ENCODE peak calls at places on chromosomes 5 and 9, in six cellular contexts. U is NB4; C is KG1; E is stimulated activated naive CD4-positive, alpha-beta T cell; W is pancreas; M is retina. Q is an unnamed sample.

GRCh38 chr5:143433680-143434079 is 30.2 kb upstream of the NR3C1 start:
- DNase-seq in W (no peak), E (peak), M (no peak), C (no peak), U (no peak), Q (no peak)

GRCh38 chr5:54177058-54177457 is 133.3 kb downstream of the ARL15 start:
- DNase-seq in E (no peak), W (no peak), U (peak), C (no peak), M (no peak), Q (no peak)

GRCh38 chr5:10994088-10994986 is 233.3 kb upstream of the DAP start:
- DNase-seq in E (no peak), M (no peak), U (no peak), C (no peak), W (no peak), Q (no peak)

GRCh38 chr5:179878222-179879002 is 19.8 kb upstream of the MRNIP start:
- DNase-seq in W (no peak), U (no peak), C (no peak), E (no peak), M (no peak), Q (no peak)

GRCh38 chr5:128551476-128551875 is 13.4 kb upstream of the FBN2 start:
- DNase-seq in M (no peak), E (no peak), W (no peak), U (no peak), C (no peak), Q (no peak)

GRCh38 chr5:172800088-172800551 is 29.1 kb upstream of the DUSP1 start:
- DNase-seq in U (peak), W (no peak), E (no peak), M (no peak), C (no peak), Q (peak)

GRCh38 chr5:151686673-151687378 is at the start of gene SPARC:
- DNase-seq in U (peak), M (peak), W (peak), C (no peak), E (no peak), Q (peak)

GRCh38 chr9:135073741-135074305 is 13.6 kb upstream of the OLFM1 start:
- DNase-seq in C (no peak), U (no peak), W (no peak), M (no peak), E (no peak), Q (no peak)

GRCh38 chr9:136840877-136841645 is 1.2 kb upstream of the AJM1 start:
- DNase-seq in M (peak), E (no peak), C (no peak), U (peak), W (peak), Q (peak)

GRCh38 chr5:150245111-150245789 is 44.3 kb downstream of the CAMK2A start:
- DNase-seq in U (no peak), E (no peak), W (no peak), M (no peak), C (no peak), Q (no peak)

GRCh38 chr5:17187401-17187800 is 30.0 kb upstream of the BASP1 start:
- DNase-seq in C (no peak), U (no peak), W (no peak), E (no peak), M (no peak), Q (no peak)

GRCh38 chr5:77904362-77904761 is 128.2 kb upstream of the TBCA start:
- DNase-seq in M (no peak), W (no peak), C (no peak), E (no peak), U (no peak), Q (no peak)

GRCh38 chr5:85170183-85170582 is 785.5 kb upstream of the EDIL3 start:
- DNase-seq in C (no peak), W (no peak), U (no peak), M (no peak), E (no peak), Q (no peak)

GRCh38 chr5:1867815-1868143 is 14.9 kb downstream of the IRX4 start:
- DNase-seq in C (no peak), E (no peak), U (no peak), W (no peak), M (no peak), Q (no peak)

GRCh38 chr5:179700401-179700918 is 1.7 kb downstream of the CANX start:
- DNase-seq in U (peak), W (no peak), E (no peak), M (no peak), C (no peak), Q (peak)

GRCh38 chr9:120399940-120400339 is 180.0 kb downstream of the CDK5RAP2 start:
- DNase-seq in E (no peak), C (no peak), W (no peak), M (no peak), U (no peak), Q (no peak)

GRCh38 chr9:2299843-2300205 is 284.7 kb downstream of the SMARCA2 start:
- DNase-seq in C (no peak), U (no peak), M (no peak), W (no peak), E (no peak), Q (no peak)

GRCh38 chr9:132811985-132812384 is 66.1 kb downstream of the AK8 start:
- DNase-seq in W (no peak), M (no peak), C (no peak), E (no peak), U (no peak), Q (no peak)

GRCh38 chr5:163758283-163758711 is 252.9 kb downstream of the MAT2B start:
- DNase-seq in U (no peak), W (no peak), C (no peak), E (no peak), M (no peak), Q (no peak)

GRCh38 chr5:140488914-140489313 is 58.5 kb upstream of the EIF4EBP3 start:
- DNase-seq in M (no peak), W (no peak), E (no peak), C (no peak), U (peak), Q (no peak)

GRCh38 chr9:38362912-38363588 is 29.5 kb upstream of the ALDH1B1 start:
- DNase-seq in E (peak), U (peak), C (peak), M (peak), W (peak), Q (peak)

GRCh38 chr5:103475629-103476240 is 86.9 kb downstream of the NUDT12 start:
- DNase-seq in U (peak), M (peak), E (peak), C (peak), W (no peak), Q (no peak)

GRCh38 chr9:99231708-99232107 is 9.6 kb downstream of the SEC61B start:
- DNase-seq in C (no peak), E (no peak), W (no peak), M (no peak), U (peak), Q (no peak)

GRCh38 chr5:73565969-73566547 is 515 bp downstream of the UTP15 start:
- DNase-seq in C (no peak), M (no peak), W (no peak), E (no peak), U (peak), Q (no peak)

GRCh38 chr9:106107716-106108115 is 413.4 kb downstream of the TMEM38B start:
- DNase-seq in C (no peak), W (no peak), U (no peak), M (no peak), E (no peak), Q (no peak)

GRCh38 chr5:91706785-91707520 is 323.8 kb upstream of the ARRDC3 start:
- DNase-seq in W (no peak), M (no peak), C (no peak), E (no peak), U (no peak), Q (no peak)

GRCh38 chr9:114327749-114328148 is 1.9 kb upstream of the ORM2 start:
- DNase-seq in C (no peak), M (no peak), W (no peak), U (no peak), E (no peak), Q (no peak)

GRCh38 chr5:38551020-38552017 is 5.1 kb downstream of the LIFR start:
- DNase-seq in U (peak), C (no peak), E (no peak), W (peak), M (no peak), Q (no peak)